ENCODE peak calls at places on chromosomes 6 and 20, in ten cellular contexts. X is A172; Y is stimulated activated CD4-positive, alpha-beta T cell treated with anti-CD3 and anti-CD28 coated beads, Interleukin-4, amount 100 ng/mL, for 1 hour; K is CD4-positive, CD25-positive, alpha-beta regulatory T cell; Q is CD4-positive, alpha-beta T cell; V is left cardiac atrium; H is germinal center; S is SK-N-SH; C is Kasumi-1; W is smooth muscle cell of the brain vasculature. A is an unnamed sample.

GRCh38 chr6:111842891-111843290 is 30.4 kb downstream of the FYN start:
- DNase-seq in W (no peak), Q (no peak), X (peak; percentile 11), H (no peak), K (no peak), Y (no peak), S (no peak), C (no peak), V (no peak), A (no peak)

GRCh38 chr6:5752282-5752681 is 254.4 kb downstream of the NRN1 start:
- DNase-seq in X (peak; percentile 87), V (no peak), W (no peak), S (no peak), K (no peak), H (no peak), Q (no peak), C (no peak), Y (no peak), A (peak; percentile 87)

GRCh38 chr20:32820698-32821378 is 1.1 kb downstream of the MAPRE1 start:
- DNase-seq in H (no peak), S (peak; percentile 34), C (no peak), Y (no peak), W (no peak), K (no peak), V (no peak), X (peak; percentile 41), Q (no peak), A (no peak)

GRCh38 chr6:159693894-159694545 is 979 bp upstream of the SOD2 start:
- DNase-seq in W (no peak), Q (peak; percentile 41), X (peak; percentile 28), H (peak; percentile 42), C (peak; percentile 66), V (no peak), S (no peak), K (peak; percentile 85), Y (no peak), A (no peak)

GRCh38 chr6:56909115-56909907 is 45.6 kb upstream of the BEND6 start:
- DNase-seq in H (no peak), Q (no peak), C (no peak), V (no peak), S (no peak), K (no peak), W (no peak), X (peak; percentile 78), Y (no peak), A (no peak)

GRCh38 chr6:89925826-89926225 is 31.6 kb downstream of the GJA10 start:
- DNase-seq in V (no peak), Y (no peak), Q (no peak), X (no peak), K (no peak), H (no peak), C (no peak), W (no peak), S (no peak), A (no peak)

GRCh38 chr6:111087871-111088667 is 766 bp downstream of the SLC16A10 start:
- DNase-seq in C (peak; percentile 60), W (no peak), Q (peak; percentile 69), X (no peak), K (peak; percentile 78), H (peak; percentile 23), S (peak; percentile 53), V (no peak), Y (peak; percentile 66), A (peak; percentile 23)

GRCh38 chr6:43724354-43724753 is 36.8 kb upstream of the MRPS18A start:
- DNase-seq in Y (no peak), K (peak; percentile 14), C (no peak), W (no peak), V (no peak), X (no peak), Q (no peak), H (no peak), S (no peak), A (no peak)

GRCh38 chr6:54846243-54846856 is at the start of gene FAM83B:
- DNase-seq in Y (no peak), Q (no peak), K (no peak), V (peak; percentile 23), X (no peak), W (no peak), C (no peak), S (no peak), H (no peak), A (peak; percentile 43)

GRCh38 chr6:125316621-125317020 is 14.9 kb upstream of the HDDC2 start:
- DNase-seq in C (no peak), X (no peak), K (no peak), W (no peak), S (no peak), V (peak; percentile 23), Q (no peak), H (no peak), Y (no peak), A (no peak)

GRCh38 chr6:125512621-125513020 is 210.9 kb upstream of the HDDC2 start:
- DNase-seq in S (no peak), Q (no peak), Y (no peak), X (no peak), K (peak; percentile 5), C (peak; percentile 3), W (no peak), H (no peak), V (no peak), A (no peak)

GRCh38 chr20:47656313-47656712 is 129.0 kb downstream of the SULF2 start:
- DNase-seq in X (no peak), S (no peak), V (no peak), K (no peak), C (peak; percentile 19), W (no peak), H (no peak), Q (no peak), Y (no peak), A (no peak)

GRCh38 chr6:8530775-8531435 is 95.6 kb upstream of the SLC35B3 start:
- DNase-seq in Y (no peak), V (no peak), C (no peak), W (no peak), S (peak; percentile 32), K (no peak), X (no peak), H (no peak), Q (no peak), A (peak; percentile 29)

GRCh38 chr20:37142708-37143107 is 36.4 kb upstream of the RPN2 start:
- DNase-seq in V (no peak), C (no peak), X (peak; percentile 70), Y (no peak), S (no peak), K (no peak), W (no peak), Q (no peak), H (no peak), A (no peak)

GRCh38 chr6:31692353-31692752 is 10.8 kb downstream of the ABHD16A start:
- DNase-seq in K (no peak), Y (no peak), C (no peak), X (no peak), H (no peak), S (no peak), Q (no peak), W (no peak), V (no peak), A (no peak)

A was measured in WERI-Rb-1.